ENCODE peak calls at places on chromosomes 1 and 21, in eight cellular contexts. B is mesothelial cell of epicardium, A is GM13976, R is fibroblast of pulmonary artery, O is HFF-Myc, L is AG04450, P is upper lobe of right lung, V is heart right ventricle. C is an unnamed sample.

GRCh38 chr1:231172411-231172810 is 10.6 kb downstream of the TRIM67 start:
- DNase-seq in B (no peak), A (no peak), R (no peak), O (no peak), L (no peak), P (no peak), V (peak), C (no peak)

GRCh38 chr1:169896013-169896412 is 2.3 kb upstream of the SCYL3 start:
- DNase-seq in B (no peak), A (no peak), R (peak), O (no peak), L (no peak), P (no peak), V (no peak), C (no peak)

GRCh38 chr21:46229923-46230260 is 1.3 kb upstream of the LSS start:
- DNase-seq in B (no peak), A (no peak), R (no peak), O (no peak), L (no peak), P (no peak), V (no peak), C (no peak)

GRCh38 chr1:226603030-226603960 is 54.7 kb downstream of the STUM start:
- DNase-seq in B (no peak), A (no peak), R (peak), O (peak), L (no peak), P (peak), V (peak), C (no peak)

GRCh38 chr1:194309697-194310096 is 1123.3 kb upstream of the B3GALT2 start:
- DNase-seq in B (no peak), A (no peak), R (no peak), O (no peak), L (no peak), P (no peak), V (no peak), C (no peak)

GRCh38 chr1:172746091-172746949 is 87.4 kb downstream of the FASLG start:
- DNase-seq in B (no peak), A (peak), R (peak), O (peak), L (peak), P (no peak), V (no peak), C (no peak)

GRCh38 chr21:26966978-26967913 is at the start of gene ADAMTS5:
- DNase-seq in B (peak), A (no peak), R (peak), O (no peak), L (no peak), P (peak), V (peak), C (peak)

GRCh38 chr1:151371744-151372410 is 628 bp downstream of the SELENBP1 start:
- DNase-seq in B (no peak), A (no peak), R (peak), O (no peak), L (no peak), P (peak), V (peak), C (peak)

GRCh38 chr1:67339623-67340343 is 32.1 kb downstream of the IL12RB2 start:
- DNase-seq in B (no peak), A (no peak), R (peak), O (peak), L (peak), P (no peak), V (no peak), C (no peak)

GRCh38 chr1:84141177-84142003 is 2.7 kb upstream of the PRKACB start:
- DNase-seq in B (no peak), A (no peak), R (peak), O (no peak), L (no peak), P (no peak), V (no peak), C (no peak)

GRCh38 chr1:18373151-18373550 is 107.6 kb upstream of the KLHDC7A start:
- DNase-seq in B (no peak), A (no peak), R (no peak), O (no peak), L (no peak), P (no peak), V (no peak), C (no peak)

GRCh38 chr1:18376661-18377060 is 104.1 kb upstream of the KLHDC7A start:
- DNase-seq in B (no peak), A (no peak), R (no peak), O (no peak), L (no peak), P (peak), V (no peak), C (no peak)

DNA sequence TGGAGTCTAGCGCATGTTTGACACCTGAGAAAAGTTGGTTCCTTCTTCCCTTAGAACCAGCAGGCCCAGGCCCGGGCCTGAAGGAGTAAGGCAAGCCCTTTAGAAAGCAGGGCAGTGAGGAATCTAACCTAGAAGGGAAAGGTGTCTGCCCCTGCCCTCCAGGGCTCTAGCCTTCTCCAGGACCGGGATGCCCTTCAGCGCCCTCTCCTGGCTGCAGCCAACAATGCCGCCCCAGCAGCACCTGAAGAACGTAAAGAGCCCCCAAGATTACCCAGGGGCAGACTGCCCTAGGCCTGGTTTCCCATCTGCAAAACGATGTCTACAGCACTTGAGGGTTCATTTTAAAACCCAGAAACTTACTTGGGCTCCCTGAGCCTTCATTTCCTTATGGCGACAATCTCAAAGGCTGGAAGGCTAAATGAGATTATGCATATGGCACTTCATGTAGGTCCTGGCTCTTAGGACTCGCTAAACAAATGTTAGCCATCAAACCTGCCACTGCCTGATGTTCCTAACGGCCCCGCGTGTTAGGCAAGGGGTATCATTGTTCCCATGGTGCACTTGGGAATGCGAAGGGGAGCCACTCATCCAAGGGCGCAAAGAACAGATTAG is 106.7 kb upstream of the KLHDC7A start:
- DNase-seq in B (no peak), A (peak), R (no peak), O (no peak), L (no peak), P (peak), V (no peak), C (no peak)
- TF ChIP-seq CTCF in B (no peak), A (peak), R (no peak), O (peak), L (no peak), P (peak), V (no peak), C (peak)

DNA sequence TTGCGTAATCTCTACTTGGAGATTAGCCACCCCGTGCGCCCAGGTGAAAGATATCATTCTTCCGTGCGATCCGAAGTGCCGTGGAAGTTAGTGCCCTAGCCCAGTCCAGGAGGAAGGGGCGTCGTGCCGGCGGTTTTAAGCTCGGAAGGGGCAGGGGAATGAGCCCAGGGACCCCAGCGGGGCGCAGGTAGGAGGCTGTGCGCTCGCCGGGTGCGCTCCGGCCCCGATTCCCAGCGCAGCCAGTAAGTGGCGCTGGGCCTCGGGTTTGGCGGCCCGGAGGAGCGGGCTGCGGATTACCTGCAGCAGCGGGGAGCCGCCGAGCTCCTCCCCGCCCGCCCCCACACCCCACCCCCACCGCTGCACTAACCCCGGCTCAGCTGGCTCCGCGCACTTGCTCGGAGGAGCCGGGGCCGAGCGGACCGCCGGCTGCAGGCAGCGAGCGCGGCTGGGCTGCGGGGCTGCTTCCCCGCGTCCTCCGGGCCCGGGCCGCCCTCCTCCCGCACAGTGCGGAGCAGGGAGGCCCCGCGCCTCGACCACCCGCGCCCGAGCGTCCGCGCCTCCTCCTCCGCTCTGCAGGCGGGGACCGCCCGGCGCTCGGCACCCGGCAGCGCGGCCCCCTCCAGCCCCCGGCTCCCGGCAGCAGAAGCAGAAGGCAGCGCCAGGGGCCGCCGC is at the start of gene RYR2:
- DNase-seq in B (peak), A (peak), R (no peak), O (no peak), L (no peak), P (no peak), V (no peak), C (no peak)
- TF ChIP-seq CTCF in B (peak), A (peak), R (no peak), O (no peak), L (no peak), P (peak), V (peak), C (peak)

DNA sequence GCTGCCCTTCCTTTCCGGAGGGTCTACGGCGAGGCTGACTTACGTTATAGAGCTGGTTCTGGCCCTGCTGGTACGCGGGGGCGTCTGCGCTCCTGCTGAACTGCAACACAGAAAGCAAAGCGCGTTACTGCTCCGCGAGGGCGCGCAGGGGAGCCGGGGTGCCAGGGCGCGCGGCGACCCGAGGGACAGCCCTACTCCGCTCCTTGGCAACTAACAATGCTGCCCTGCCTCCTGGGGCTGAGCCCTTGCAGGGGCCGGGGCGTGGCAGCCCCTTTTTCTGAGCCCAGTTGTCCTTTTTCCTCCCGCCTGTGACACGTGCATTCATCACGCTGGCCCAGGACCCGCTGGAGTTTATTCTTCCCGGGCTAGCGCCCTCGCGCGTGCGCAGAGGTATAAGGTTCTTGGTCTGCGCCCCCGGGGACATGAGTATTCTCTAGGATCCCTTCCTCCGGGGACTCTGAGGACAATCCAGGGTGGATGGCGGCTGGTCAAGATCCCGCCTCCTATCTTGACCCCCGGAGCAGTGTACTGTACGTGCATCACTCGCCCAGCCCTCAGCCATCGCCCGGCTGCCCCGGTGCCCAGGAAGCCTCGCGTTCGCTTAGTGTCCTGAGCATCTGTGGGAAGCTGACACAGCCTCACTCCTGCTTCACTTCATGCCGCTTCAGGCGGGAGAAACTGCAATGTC is 78.9 kb downstream of the CD247 start:
- DNase-seq in B (no peak), A (peak), R (peak), O (no peak), L (no peak), P (no peak), V (no peak), C (no peak)
- TF ChIP-seq CTCF in B (no peak), A (no peak), R (peak), O (peak), L (peak), P (peak), V (no peak), C (no peak)

GRCh38 chr1:29718791-29719190 is 482.5 kb downstream of the PTPRU start:
- DNase-seq in B (no peak), A (no peak), R (no peak), O (no peak), L (no peak), P (no peak), V (no peak), C (no peak)

GRCh38 chr1:29712801-29713200 is 476.5 kb downstream of the PTPRU start:
- DNase-seq in B (no peak), A (no peak), R (no peak), O (no peak), L (no peak), P (peak), V (no peak), C (no peak)

GRCh38 chr1:29719253-29719652 is 482.9 kb downstream of the PTPRU start:
- DNase-seq in B (no peak), A (no peak), R (peak), O (no peak), L (no peak), P (no peak), V (no peak), C (no peak)

GRCh38 chr1:29713857-29714256 is 477.5 kb downstream of the PTPRU start:
- DNase-seq in B (no peak), A (no peak), R (peak), O (no peak), L (no peak), P (no peak), V (no peak), C (no peak)

DNA sequence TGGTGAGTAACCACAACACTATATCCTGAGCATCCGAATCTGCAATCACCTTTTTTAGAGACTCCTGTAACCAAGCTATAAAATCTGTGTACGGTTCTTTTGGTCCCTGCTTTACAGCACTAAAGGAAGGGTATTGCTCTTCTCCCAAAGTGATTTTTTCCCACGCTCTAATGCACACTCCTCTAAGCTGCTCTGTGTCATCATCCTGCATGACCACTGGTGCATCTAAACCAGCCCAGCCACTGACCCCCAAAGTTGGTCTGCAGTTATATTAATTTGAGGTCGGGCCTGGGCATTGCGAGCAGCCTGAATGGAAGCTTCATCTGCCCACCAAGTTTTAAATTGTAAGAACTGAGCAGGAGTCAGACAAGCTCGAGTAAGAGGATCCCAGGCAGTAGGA is 480.0 kb downstream of the PTPRU start:
- DNase-seq in B (no peak), A (no peak), R (no peak), O (no peak), L (no peak), P (no peak), V (no peak), C (no peak)
- TF ChIP-seq CTCF in B (no peak), A (no peak), R (no peak), O (no peak), L (no peak), P (no peak), V (no peak), C (no peak)

DNA sequence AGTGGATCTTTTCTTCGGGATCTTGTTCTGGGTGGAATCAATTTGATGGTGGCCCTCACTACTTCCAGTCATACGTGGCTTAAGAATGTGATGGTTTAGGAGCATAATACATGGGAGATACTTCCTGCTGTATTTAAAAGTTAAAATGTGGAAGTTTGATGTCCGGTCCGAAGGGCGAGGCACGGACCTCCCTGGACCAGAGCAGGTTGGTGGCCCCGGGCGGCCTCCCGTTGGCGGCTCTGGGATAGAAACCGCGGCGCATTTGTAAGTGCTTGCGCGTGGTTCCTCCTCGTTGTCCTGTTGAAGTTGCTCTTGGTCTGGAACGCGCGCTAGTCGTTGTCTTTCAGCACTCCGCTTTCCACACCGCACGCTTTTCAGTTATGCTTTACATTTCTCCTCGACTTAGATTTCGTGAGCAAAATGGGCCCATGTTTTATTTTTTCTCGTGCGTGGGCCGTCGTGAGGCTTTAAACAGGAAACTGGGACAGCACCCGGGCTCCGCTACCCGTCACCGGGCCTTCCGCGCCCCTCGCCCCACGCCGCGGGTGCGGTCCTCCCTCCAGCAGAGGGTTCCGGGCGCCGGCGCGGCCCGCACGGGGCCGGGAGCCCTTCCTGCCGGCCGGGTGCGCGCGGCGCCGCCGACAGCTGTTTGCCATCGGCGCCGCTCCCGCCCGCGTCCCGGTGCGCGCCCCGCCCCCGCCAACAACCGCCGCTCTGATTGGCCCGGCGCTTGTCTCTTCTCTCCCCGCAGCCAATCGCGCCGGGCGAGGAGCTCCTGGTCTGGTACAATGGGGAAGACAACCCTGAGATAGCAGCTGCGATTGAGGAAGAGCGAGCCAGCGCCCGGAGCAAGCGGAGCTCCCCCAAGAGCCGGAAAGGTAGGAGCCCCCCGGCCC is 48.9 kb downstream of the PRDM2 start:
- DNase-seq in B (peak), A (peak), R (peak), O (peak), L (peak), P (peak), V (peak), C (peak)
- TF ChIP-seq CTCF in B (no peak), A (no peak), R (no peak), O (no peak), L (peak), P (peak), V (no peak), C (no peak)

GRCh38 chr1:32073387-32074229 is 869 bp downstream of the TMEM39B start:
- DNase-seq in B (no peak), A (no peak), R (no peak), O (no peak), L (no peak), P (peak), V (no peak), C (no peak)
- TF ChIP-seq CTCF in B (no peak), A (no peak), R (peak), O (peak), L (peak), P (no peak), V (no peak), C (no peak)

GRCh38 chr1:18118491-18118890 is 10.9 kb downstream of the IGSF21 start:
- DNase-seq in B (no peak), A (no peak), R (no peak), O (no peak), L (no peak), P (no peak), V (no peak), C (no peak)

GRCh38 chr1:18119978-18120377 is 12.4 kb downstream of the IGSF21 start:
- DNase-seq in B (no peak), A (no peak), R (no peak), O (no peak), L (no peak), P (no peak), V (no peak), C (no peak)

GRCh38 chr1:18118078-18118477 is 10.5 kb downstream of the IGSF21 start:
- DNase-seq in B (no peak), A (no peak), R (no peak), O (no peak), L (no peak), P (no peak), V (no peak), C (no peak)

GRCh38 chr1:18120638-18121037 is 13.0 kb downstream of the IGSF21 start:
- DNase-seq in B (no peak), A (no peak), R (no peak), O (no peak), L (no peak), P (no peak), V (no peak), C (no peak)

DNA sequence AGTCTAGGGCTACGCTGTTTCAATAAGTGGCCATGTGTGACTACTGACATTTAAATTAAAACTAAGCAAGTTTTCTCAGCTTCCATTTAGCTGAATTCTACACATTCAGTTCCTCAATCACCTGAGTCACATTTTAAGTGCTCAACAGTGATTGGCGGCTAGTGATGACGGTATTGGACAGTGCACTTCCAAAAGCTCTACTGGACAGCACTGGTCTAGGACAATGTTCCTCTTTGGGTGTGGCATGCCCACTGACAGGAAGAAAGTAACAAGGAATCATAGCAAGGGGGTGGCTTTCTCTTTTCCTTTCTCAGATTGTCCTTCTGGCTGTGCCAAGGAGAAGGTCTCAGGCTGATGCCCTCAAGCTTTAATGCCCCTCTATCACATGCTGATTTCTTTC is 11.7 kb downstream of the IGSF21 start:
- DNase-seq in B (no peak), A (no peak), R (no peak), O (no peak), L (no peak), P (no peak), V (no peak), C (no peak)
- TF ChIP-seq CTCF in B (no peak), A (no peak), R (no peak), O (no peak), L (no peak), P (no peak), V (no peak), C (no peak)

GRCh38 chr1:211469938-211470529 is 21.9 kb downstream of the RD3 start:
- DNase-seq in B (peak), A (peak), R (peak), O (peak), L (peak), P (peak), V (peak), C (peak)
- TF ChIP-seq CTCF in B (peak), A (peak), R (peak), O (peak), L (peak), P (peak), V (peak), C (peak)